ENCODE peak calls at places on chromosomes 16 and 17, in nine cellular contexts. One of them, this sample, is unnamed.

GRCh38 chr17:19389386-19389785 is 2.4 kb upstream of the MFAP4 start:
- DNase-seq in GM23248: peak; percentile 11
- DNase-seq in A673: no peak
- DNase-seq in SK-N-SH: no peak
- DNase-seq in H1: no peak
- DNase-seq in A549: no peak
- DNase-seq in IMR-90: no peak
- DNase-seq in colonic mucosa: no peak
- DNase-seq in astrocyte: no peak
- DNase-seq in this sample: no peak

GRCh38 chr16:14491831-14492529 is 138.1 kb downstream of the PARN start:
- DNase-seq in A673: no peak
- DNase-seq in IMR-90: no peak
- DNase-seq in SK-N-SH: no peak
- DNase-seq in astrocyte: no peak
- DNase-seq in colonic mucosa: no peak
- DNase-seq in A549: no peak
- DNase-seq in H1: no peak
- DNase-seq in GM23248: no peak
- DNase-seq in this sample: peak; percentile 30

GRCh38 chr16:53775821-53776431 is 72.0 kb downstream of the FTO start:
- DNase-seq in colonic mucosa: peak; percentile 62
- DNase-seq in A673: peak; percentile 84
- DNase-seq in A549: peak; percentile 88
- DNase-seq in astrocyte: peak; percentile 95
- DNase-seq in SK-N-SH: no peak
- DNase-seq in IMR-90: peak; percentile 91
- DNase-seq in GM23248: peak; percentile 94
- DNase-seq in H1: no peak
- DNase-seq in this sample: no peak

GRCh38 chr16:85199069-85199725 is 86.9 kb upstream of the CIBAR2 start:
- DNase-seq in H1: no peak
- DNase-seq in A673: no peak
- DNase-seq in A549: peak; percentile 29
- DNase-seq in colonic mucosa: no peak
- DNase-seq in astrocyte: no peak
- DNase-seq in IMR-90: no peak
- DNase-seq in SK-N-SH: no peak
- DNase-seq in GM23248: peak; percentile 42
- DNase-seq in this sample: no peak

GRCh38 chr17:28972437-28972836 is 21.1 kb upstream of the PHF12 start:
- DNase-seq in colonic mucosa: no peak
- DNase-seq in SK-N-SH: no peak
- DNase-seq in IMR-90: no peak
- DNase-seq in GM23248: peak; percentile 51
- DNase-seq in H1: no peak
- DNase-seq in A549: no peak
- DNase-seq in A673: no peak
- DNase-seq in astrocyte: no peak
- DNase-seq in this sample: no peak

GRCh38 chr16:51818342-51818944 is 667.4 kb upstream of the SALL1 start:
- DNase-seq in GM23248: peak; percentile 64
- DNase-seq in A549: peak; percentile 46
- DNase-seq in H1: peak; percentile 25
- DNase-seq in astrocyte: peak; percentile 4
- DNase-seq in IMR-90: peak; percentile 73
- DNase-seq in A673: peak; percentile 78
- DNase-seq in colonic mucosa: peak; percentile 39
- DNase-seq in SK-N-SH: peak; percentile 28
- DNase-seq in this sample: peak; percentile 78

GRCh38 chr17:42026821-42027539 is 7.1 kb downstream of the NKIRAS2 start:
- DNase-seq in SK-N-SH: peak; percentile 30
- DNase-seq in A549: no peak
- DNase-seq in H1: no peak
- DNase-seq in colonic mucosa: no peak
- DNase-seq in A673: no peak
- DNase-seq in IMR-90: no peak
- DNase-seq in astrocyte: no peak
- DNase-seq in GM23248: no peak
- DNase-seq in this sample: no peak

GRCh38 chr17:76202516-76202915 is 37.8 kb downstream of the RNF157 start:
- DNase-seq in H1: no peak
- DNase-seq in A673: peak; percentile 20
- DNase-seq in astrocyte: no peak
- DNase-seq in SK-N-SH: no peak
- DNase-seq in A549: no peak
- DNase-seq in GM23248: peak; percentile 7
- DNase-seq in IMR-90: peak; percentile 9
- DNase-seq in colonic mucosa: no peak
- DNase-seq in this sample: no peak

GRCh38 chr17:50967795-50968194 is 101.6 kb upstream of the TOB1 start:
- DNase-seq in IMR-90: peak; percentile 16
- DNase-seq in SK-N-SH: no peak
- DNase-seq in astrocyte: peak; percentile 28
- DNase-seq in A673: no peak
- DNase-seq in A549: no peak
- DNase-seq in GM23248: peak; percentile 33
- DNase-seq in colonic mucosa: no peak
- DNase-seq in H1: no peak
- DNase-seq in this sample: no peak

GRCh38 chr17:66322764-66323163 is 20.4 kb downstream of the PRKCA start:
- DNase-seq in astrocyte: no peak
- DNase-seq in colonic mucosa: no peak
- DNase-seq in SK-N-SH: no peak
- DNase-seq in GM23248: no peak
- DNase-seq in IMR-90: no peak
- DNase-seq in A673: no peak
- DNase-seq in H1: no peak
- DNase-seq in A549: no peak
- DNase-seq in this sample: no peak

GRCh38 chr17:2856727-2857126 is 60.5 kb downstream of the RAP1GAP2 start:
- DNase-seq in IMR-90: no peak
- DNase-seq in SK-N-SH: no peak
- DNase-seq in A673: no peak
- DNase-seq in GM23248: no peak
- DNase-seq in astrocyte: no peak
- DNase-seq in A549: no peak
- DNase-seq in H1: no peak
- DNase-seq in colonic mucosa: no peak
- DNase-seq in this sample: no peak

GRCh38 chr16:22161999-22162657 is at the start of gene SDR42E2:
- DNase-seq in IMR-90: no peak
- DNase-seq in astrocyte: no peak
- DNase-seq in H1: peak; percentile 19
- DNase-seq in GM23248: no peak
- DNase-seq in colonic mucosa: peak; percentile 40
- DNase-seq in A673: no peak
- DNase-seq in SK-N-SH: peak; percentile 83
- DNase-seq in A549: no peak
- DNase-seq in this sample: peak; percentile 21

GRCh38 chr17:82931696-82932060 is 91.9 kb upstream of the ZNF750 start:
- DNase-seq in colonic mucosa: peak; percentile 26
- DNase-seq in A673: peak; percentile 85
- DNase-seq in SK-N-SH: no peak
- DNase-seq in A549: no peak
- DNase-seq in H1: no peak
- DNase-seq in GM23248: peak; percentile 93
- DNase-seq in astrocyte: peak; percentile 91
- DNase-seq in IMR-90: peak; percentile 94
- DNase-seq in this sample: peak; percentile 34

GRCh38 chr16:10728035-10728462 is 15.6 kb upstream of the NUBP1 start:
- DNase-seq in astrocyte: no peak
- DNase-seq in A673: no peak
- DNase-seq in SK-N-SH: no peak
- DNase-seq in H1: no peak
- DNase-seq in colonic mucosa: no peak
- DNase-seq in A549: no peak
- DNase-seq in GM23248: no peak
- DNase-seq in IMR-90: no peak
- DNase-seq in this sample: no peak

GRCh38 chr16:24689128-24689527 is 40.3 kb upstream of the TNRC6A start:
- DNase-seq in A673: peak; percentile 73
- DNase-seq in SK-N-SH: peak; percentile 64
- DNase-seq in astrocyte: peak; percentile 17
- DNase-seq in H1: no peak
- DNase-seq in IMR-90: peak; percentile 48
- DNase-seq in GM23248: peak; percentile 77
- DNase-seq in colonic mucosa: no peak
- DNase-seq in A549: peak; percentile 85
- DNase-seq in this sample: peak; percentile 59

GRCh38 chr16:71966932-71967331 is 33.3 kb downstream of the PKD1L3 start:
- DNase-seq in colonic mucosa: no peak
- DNase-seq in A549: no peak
- DNase-seq in IMR-90: no peak
- DNase-seq in A673: no peak
- DNase-seq in GM23248: peak; percentile 14
- DNase-seq in astrocyte: no peak
- DNase-seq in SK-N-SH: no peak
- DNase-seq in H1: no peak
- DNase-seq in this sample: no peak

GRCh38 chr16:49273771-49274170 is 7.9 kb downstream of the CBLN1 start:
- DNase-seq in GM23248: no peak
- DNase-seq in astrocyte: no peak
- DNase-seq in H1: no peak
- DNase-seq in IMR-90: no peak
- DNase-seq in A673: no peak
- DNase-seq in SK-N-SH: no peak
- DNase-seq in colonic mucosa: no peak
- DNase-seq in A549: no peak
- DNase-seq in this sample: no peak
- H3K4me1 ChIP-seq in GM23248: no peaks in the 10 kb centered on the region
- H3K4me1 ChIP-seq in astrocyte: no peaks in the 10 kb centered on the region
- H3K4me1 ChIP-seq in H1: peaks cover 16% of the 10 kb centered on the region
- H3K4me1 ChIP-seq in IMR-90: no peaks in the 10 kb centered on the region
- H3K4me1 ChIP-seq in A673: no peaks in the 10 kb centered on the region
- H3K4me1 ChIP-seq in SK-N-SH: no peaks in the 10 kb centered on the region
- H3K4me1 ChIP-seq in colonic mucosa: no peaks in the 10 kb centered on the region
- H3K4me1 ChIP-seq in A549: no peaks in the 10 kb centered on the region
- H3K4me1 ChIP-seq in this sample: no peaks in the 10 kb centered on the region

GRCh38 chr16:8868272-8869211 is at the start of gene CARHSP1:
- DNase-seq in A549: peak; percentile 91
- DNase-seq in A673: peak; percentile 97
- DNase-seq in astrocyte: peak; percentile 73
- DNase-seq in colonic mucosa: peak; percentile 89
- DNase-seq in IMR-90: peak; percentile 79
- DNase-seq in H1: peak; percentile 49
- DNase-seq in SK-N-SH: peak; percentile 99
- DNase-seq in GM23248: peak; percentile 93
- DNase-seq in this sample: peak; percentile 89
- H3K4me1 ChIP-seq in A549: peaks cover 70% of the 10 kb centered on the region
- H3K4me1 ChIP-seq in A673: peaks cover 49% of the 10 kb centered on the region
- H3K4me1 ChIP-seq in astrocyte: peaks cover 47% of the 10 kb centered on the region
- H3K4me1 ChIP-seq in colonic mucosa: peaks cover 21% of the 10 kb centered on the region
- H3K4me1 ChIP-seq in IMR-90: peaks cover 14% of the 10 kb centered on the region
- H3K4me1 ChIP-seq in H1: peaks cover 27% of the 10 kb centered on the region
- H3K4me1 ChIP-seq in SK-N-SH: peaks cover 26% of the 10 kb centered on the region
- H3K4me1 ChIP-seq in GM23248: peaks cover 23% of the 10 kb centered on the region
- H3K4me1 ChIP-seq in this sample: peaks cover 18% of the 10 kb centered on the region

DNA sequence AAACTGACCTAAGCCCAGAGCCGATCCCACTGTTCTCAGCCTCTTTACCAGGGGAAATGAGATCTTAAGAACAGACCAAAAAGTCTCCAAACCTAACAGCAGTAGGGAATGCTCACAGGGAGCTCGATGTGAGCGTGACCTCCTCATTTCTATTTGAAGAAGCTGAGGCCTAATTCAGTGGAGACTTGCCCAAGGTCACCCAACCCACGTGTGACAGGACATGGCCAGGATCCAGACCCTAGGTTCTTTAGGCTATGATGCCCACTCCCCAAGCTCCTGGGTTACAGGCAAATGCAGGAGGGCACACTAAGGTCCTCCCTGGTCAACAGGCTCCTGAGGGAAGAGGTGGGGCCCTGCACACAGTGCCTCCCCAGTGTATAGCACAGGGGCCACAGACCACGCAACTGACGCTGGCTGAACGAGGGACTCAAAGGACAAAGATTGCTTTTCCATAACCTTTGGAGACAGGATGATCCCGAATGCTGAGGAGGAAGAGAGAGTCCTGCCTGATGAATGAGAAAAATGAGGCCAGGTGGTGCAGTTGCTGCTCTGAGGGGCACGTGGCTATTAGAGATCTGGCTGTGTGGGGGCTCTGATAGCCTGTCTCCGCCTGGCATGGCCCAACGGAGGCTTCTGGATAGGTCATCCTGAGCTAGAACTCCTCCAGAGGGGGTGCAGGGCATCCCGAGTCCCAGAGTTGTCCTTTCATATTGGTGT is 24.0 kb downstream of the MAP3K14 start:
- DNase-seq in GM23248: no peak
- DNase-seq in A673: no peak
- DNase-seq in SK-N-SH: no peak
- DNase-seq in H1: no peak
- DNase-seq in astrocyte: no peak
- DNase-seq in IMR-90: no peak
- DNase-seq in colonic mucosa: no peak
- DNase-seq in A549: no peak
- DNase-seq in this sample: no peak
- H3K4me1 ChIP-seq in GM23248: peaks cover 60% of the 10 kb centered on the region
- H3K4me1 ChIP-seq in A673: peaks cover 8% of the 10 kb centered on the region
- H3K4me1 ChIP-seq in SK-N-SH: peaks cover 57% of the 10 kb centered on the region
- H3K4me1 ChIP-seq in H1: no peaks in the 10 kb centered on the region
- H3K4me1 ChIP-seq in astrocyte: peaks cover 44% of the 10 kb centered on the region
- H3K4me1 ChIP-seq in IMR-90: peaks cover 38% of the 10 kb centered on the region
- H3K4me1 ChIP-seq in colonic mucosa: peaks cover 46% of the 10 kb centered on the region
- H3K4me1 ChIP-seq in A549: peaks cover 86% of the 10 kb centered on the region
- H3K4me1 ChIP-seq in this sample: peaks cover 63% of the 10 kb centered on the region

GRCh38 chr17:75084039-75084660 is 3.6 kb upstream of the SLC16A5 start:
- DNase-seq in A673: no peak
- DNase-seq in H1: no peak
- DNase-seq in astrocyte: no peak
- DNase-seq in SK-N-SH: peak; percentile 60
- DNase-seq in IMR-90: no peak
- DNase-seq in A549: peak; percentile 78
- DNase-seq in colonic mucosa: no peak
- DNase-seq in GM23248: no peak
- DNase-seq in this sample: no peak

GRCh38 chr17:75082683-75083082 is 5.1 kb upstream of the SLC16A5 start:
- DNase-seq in IMR-90: no peak
- DNase-seq in astrocyte: no peak
- DNase-seq in H1: no peak
- DNase-seq in colonic mucosa: no peak
- DNase-seq in A673: no peak
- DNase-seq in SK-N-SH: no peak
- DNase-seq in GM23248: no peak
- DNase-seq in A549: no peak
- DNase-seq in this sample: no peak

GRCh38 chr17:75078097-75079022 is 9.4 kb upstream of the SLC16A5 start:
- DNase-seq in H1: no peak
- DNase-seq in A673: peak; percentile 29
- DNase-seq in A549: peak; percentile 55
- DNase-seq in astrocyte: peak; percentile 74
- DNase-seq in GM23248: peak; percentile 92
- DNase-seq in colonic mucosa: peak; percentile 58
- DNase-seq in IMR-90: peak; percentile 78
- DNase-seq in SK-N-SH: no peak
- DNase-seq in this sample: no peak

GRCh38 chr17:75079023-75079373 is 8.8 kb upstream of the SLC16A5 start:
- DNase-seq in colonic mucosa: no peak
- DNase-seq in IMR-90: no peak
- DNase-seq in SK-N-SH: no peak
- DNase-seq in GM23248: no peak
- DNase-seq in astrocyte: no peak
- DNase-seq in A549: peak; percentile 39
- DNase-seq in A673: no peak
- DNase-seq in H1: no peak
- DNase-seq in this sample: no peak

GRCh38 chr17:75081611-75082540 is 5.9 kb upstream of the SLC16A5 start:
- DNase-seq in A549: no peak
- DNase-seq in colonic mucosa: no peak
- DNase-seq in A673: no peak
- DNase-seq in astrocyte: no peak
- DNase-seq in H1: no peak
- DNase-seq in IMR-90: no peak
- DNase-seq in SK-N-SH: no peak
- DNase-seq in GM23248: no peak
- DNase-seq in this sample: no peak
- H3K4me1 ChIP-seq in A549: peaks cover 63% of the 10 kb centered on the region
- H3K4me1 ChIP-seq in colonic mucosa: peaks cover 17% of the 10 kb centered on the region
- H3K4me1 ChIP-seq in A673: peaks cover 15% of the 10 kb centered on the region
- H3K4me1 ChIP-seq in astrocyte: peaks cover 28% of the 10 kb centered on the region
- H3K4me1 ChIP-seq in H1: peaks cover 11% of the 10 kb centered on the region
- H3K4me1 ChIP-seq in IMR-90: peaks cover 24% of the 10 kb centered on the region
- H3K4me1 ChIP-seq in SK-N-SH: peaks cover 18% of the 10 kb centered on the region
- H3K4me1 ChIP-seq in GM23248: peaks cover 32% of the 10 kb centered on the region
- H3K4me1 ChIP-seq in this sample: peaks cover 11% of the 10 kb centered on the region

This sample was measured in BE2C.